ENCODE peak calls at places on chromosomes 12 and 14, in five cellular contexts. Y is tibial artery, L is heart left ventricle, M is mucosa of descending colon, H is spleen. T is an unnamed sample.

GRCh38 chr14:21923820-21924219 is 250.2 kb upstream of the OR4E1 start:
- DNase-seq in Y (no peak), L (no peak), M (no peak), H (no peak), T (no peak)

GRCh38 chr12:75058228-75058627 is 151.4 kb downstream of the KCNC2 start:
- DNase-seq in Y (no peak), L (no peak), M (no peak), H (no peak), T (no peak)

GRCh38 chr14:102490456-102490855 is 19.1 kb downstream of the ANKRD9 start:
- DNase-seq in Y (peak), L (no peak), M (no peak), H (peak), T (no peak)

GRCh38 chr14:97185186-97185585 is 388.0 kb downstream of the VRK1 start:
- DNase-seq in Y (no peak), L (no peak), M (peak), H (no peak), T (no peak)

GRCh38 chr14:100285021-100285912 is 21.0 kb downstream of the SLC25A29 start:
- DNase-seq in Y (peak), L (peak), M (peak), H (peak), T (peak)

GRCh38 chr12:108730337-108731104 is 797 bp downstream of the CORO1C start:
- DNase-seq in Y (peak), L (peak), M (peak), H (peak), T (peak)

GRCh38 chr14:104865069-104865630 is at the start of gene CEP170B:
- DNase-seq in Y (peak), L (no peak), M (peak), H (peak), T (peak)

GRCh38 chr12:125220404-125221273 is 155.4 kb downstream of the AACS start:
- DNase-seq in Y (no peak), L (no peak), M (no peak), H (no peak), T (no peak)

GRCh38 chr12:53561590-53561953 is 54.3 kb upstream of the NPFF start:
- DNase-seq in Y (no peak), L (no peak), M (no peak), H (no peak), T (peak)

GRCh38 chr14:75401356-75401755 is 26.5 kb upstream of the JDP2 start:
- DNase-seq in Y (peak), L (peak), M (peak), H (no peak), T (peak)

GRCh38 chr12:69988601-69989194 is 163.7 kb downstream of the MYRFL start:
- DNase-seq in Y (no peak), L (no peak), M (no peak), H (no peak), T (peak)

GRCh38 chr12:124938606-124939427 is 24.4 kb upstream of the UBC start:
- DNase-seq in Y (peak), L (peak), M (peak), H (no peak), T (peak)

GRCh38 chr12:127485528-127485927 is 781.4 kb upstream of the TMEM132C start:
- DNase-seq in Y (no peak), L (no peak), M (no peak), H (no peak), T (peak)

GRCh38 chr12:105961821-105962671 is 176.7 kb downstream of the NUAK1 start:
- DNase-seq in Y (no peak), L (no peak), M (no peak), H (no peak), T (no peak)

GRCh38 chr12:68375701-68376469 is 43.7 kb upstream of the MDM1 start:
- DNase-seq in Y (no peak), L (no peak), M (no peak), H (no peak), T (no peak)

GRCh38 chr14:50736932-50737419 is 68.9 kb upstream of the SAV1 start:
- DNase-seq in Y (no peak), L (no peak), M (no peak), H (no peak), T (peak)

GRCh38 chr12:122789637-122790036 is 15.3 kb downstream of the CCDC62 start:
- DNase-seq in Y (no peak), L (no peak), M (no peak), H (no peak), T (no peak)

GRCh38 chr14:85437143-85437542 is 92.8 kb upstream of the FLRT2 start:
- DNase-seq in Y (no peak), L (no peak), M (no peak), H (no peak), T (no peak)

GRCh38 chr12:26830783-26831601 is 2.0 kb downstream of the ITPR2 start:
- DNase-seq in Y (no peak), L (no peak), M (no peak), H (no peak), T (no peak)

GRCh38 chr12:127145543-127145928 is 1121.4 kb upstream of the TMEM132C start:
- DNase-seq in Y (no peak), L (no peak), M (no peak), H (no peak), T (peak)

GRCh38 chr12:119006749-119007148 is 25.4 kb downstream of the SRRM4 start:
- DNase-seq in Y (no peak), L (no peak), M (no peak), H (no peak), T (no peak)

GRCh38 chr14:104451474-104451873 is 128.1 kb upstream of the C14orf180 start:
- DNase-seq in Y (peak), L (no peak), M (no peak), H (no peak), T (no peak)

GRCh38 chr14:51776102-51776894 is 84.1 kb upstream of the GNG2 start:
- DNase-seq in Y (no peak), L (peak), M (peak), H (no peak), T (peak)

GRCh38 chr12:108302471-108303311 is 36.4 kb downstream of the CMKLR1 start:
- DNase-seq in Y (peak), L (peak), M (peak), H (peak), T (peak)

GRCh38 chr12:112711507-112711906 is 80.0 kb upstream of the RPH3A start:
- DNase-seq in Y (no peak), L (no peak), M (no peak), H (no peak), T (no peak)

GRCh38 chr14:66008631-66009030 is 477.5 kb upstream of the CCDC196 start:
- DNase-seq in Y (no peak), L (no peak), M (no peak), H (no peak), T (peak)

GRCh38 chr14:68792830-68793733 is at the start of gene ZFP36L1:
- DNase-seq in Y (peak), L (peak), M (peak), H (peak), T (peak)
- TF ChIP-seq CTCF in Y (no peak), L (no peak), M (no peak), H (no peak), T (no peak)

DNA sequence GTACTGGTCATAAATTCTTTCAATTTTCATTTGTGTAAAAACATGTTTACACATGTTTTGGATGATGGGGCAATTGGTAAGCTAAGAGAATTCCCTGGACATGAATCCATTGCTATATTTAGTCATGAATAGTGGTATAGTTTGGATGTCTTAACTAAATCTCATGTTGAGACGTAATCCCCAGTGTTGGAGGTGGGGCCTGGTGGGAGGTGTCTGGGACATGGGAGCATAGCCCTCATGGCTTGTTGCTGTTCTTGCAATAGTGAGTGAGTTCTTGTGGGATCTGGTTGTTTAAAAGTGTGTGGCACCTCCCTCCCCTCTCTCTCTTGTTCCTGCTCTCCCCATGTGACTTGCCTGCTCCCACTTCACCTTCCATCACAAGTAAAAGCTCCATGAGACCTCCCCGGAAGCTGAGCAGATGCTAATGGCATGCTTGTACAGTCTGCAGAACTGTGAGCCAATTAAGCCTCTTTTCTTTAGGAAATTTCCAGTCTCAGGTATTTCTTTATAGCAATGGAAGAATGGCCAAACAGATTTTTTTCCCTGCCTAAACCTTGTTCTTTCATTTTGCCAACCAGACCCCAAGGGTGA is 33.6 kb downstream of the CTSG start:
- DNase-seq in Y (no peak), L (no peak), M (no peak), H (no peak), T (no peak)
- H3K4me3 ChIP-seq in Y (no peak), L (no peak), M (no peak), H (no peak), T (no peak)

GRCh38 chr12:6049992-6050391 is 74.5 kb downstream of the VWF start:
- DNase-seq in Y (no peak), L (no peak), M (no peak), H (peak), T (no peak)

GRCh38 chr12:6056406-6057211 is 67.9 kb downstream of the VWF start:
- DNase-seq in Y (no peak), L (no peak), M (no peak), H (no peak), T (no peak)

GRCh38 chr12:6052940-6053329 is 71.5 kb downstream of the VWF start:
- DNase-seq in Y (no peak), L (no peak), M (no peak), H (no peak), T (no peak)

GRCh38 chr12:6052206-6052939 is 72.1 kb downstream of the VWF start:
- DNase-seq in Y (no peak), L (no peak), M (no peak), H (peak), T (no peak)

GRCh38 chr12:6053541-6053940 is 70.9 kb downstream of the VWF start:
- DNase-seq in Y (no peak), L (no peak), M (no peak), H (peak), T (no peak)
- TF ChIP-seq CTCF in Y (no peak), L (no peak), M (no peak), H (no peak), T (no peak)

DNA sequence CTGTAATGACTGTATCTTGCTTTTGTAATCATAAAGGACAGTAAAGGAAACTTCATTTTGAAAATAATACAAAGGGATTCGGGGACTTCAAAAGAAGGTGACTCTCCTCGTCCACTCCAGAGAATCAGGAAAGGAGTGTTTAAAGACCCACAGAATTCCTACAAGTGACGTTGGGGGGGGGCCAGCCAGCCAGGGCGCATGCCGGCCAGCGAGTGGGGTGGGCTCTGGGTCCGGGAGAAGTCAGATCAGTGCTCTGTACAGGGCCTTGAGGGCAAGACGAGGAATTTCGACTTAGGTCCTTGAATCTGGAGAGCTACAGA is 1.0 kb upstream of the CD9 start:
- DNase-seq in Y (no peak), L (no peak), M (no peak), H (no peak), T (no peak)
- H3K4me3 ChIP-seq in Y (peak), L (peak), M (no peak), H (no peak), T (peak)

T was measured in fibroblast of villous mesenchyme.